ENCODE peak calls at places on chromosomes 2 and 18, in ten cellular contexts. Q, Y, V, C, R, J, W, O, G and L are unnamed samples.

GRCh38 chr2:212364106-212364505 is 174.5 kb downstream of the ERBB4 start:
- DNase-seq in Q (no peak), Y (no peak), V (no peak), C (peak), R (no peak), J (no peak), W (peak), O (no peak), G (no peak), L (no peak)

GRCh38 chr2:10658041-10658913 is 31.5 kb downstream of the NOL10 start:
- DNase-seq in Q (no peak), Y (no peak), V (peak), C (peak), R (no peak), J (no peak), W (peak), O (no peak), G (no peak), L (no peak)

GRCh38 chr2:95269036-95269680 is 5.1 kb upstream of the PROM2 start:
- DNase-seq in Q (no peak), Y (peak), V (no peak), C (no peak), R (peak), J (no peak), W (no peak), O (peak), G (no peak), L (no peak)

GRCh38 chr18:49031511-49032188 is 80.9 kb upstream of the SMAD7 start:
- DNase-seq in Q (no peak), Y (no peak), V (no peak), C (no peak), R (peak), J (no peak), W (no peak), O (peak), G (peak), L (no peak)

GRCh38 chr2:31151501-31151900 is 13.3 kb upstream of the GALNT14 start:
- DNase-seq in Q (no peak), Y (no peak), V (no peak), C (no peak), R (no peak), J (no peak), W (no peak), O (no peak), G (no peak), L (no peak)

GRCh38 chr2:239607795-239608171 is 207.0 kb upstream of the HDAC4 start:
- DNase-seq in Q (no peak), Y (no peak), V (no peak), C (no peak), R (no peak), J (no peak), W (no peak), O (no peak), G (peak), L (no peak)

GRCh38 chr18:75527848-75528247 is 100.3 kb upstream of the SMIM21 start:
- DNase-seq in Q (no peak), Y (no peak), V (no peak), C (no peak), R (no peak), J (no peak), W (no peak), O (no peak), G (no peak), L (no peak)

GRCh38 chr2:16296331-16297250 is 356.2 kb downstream of the MYCN start:
- DNase-seq in Q (no peak), Y (no peak), V (no peak), C (no peak), R (no peak), J (no peak), W (no peak), O (no peak), G (no peak), L (no peak)

GRCh38 chr2:64551851-64552250 is 27.7 kb downstream of the AFTPH start:
- DNase-seq in Q (no peak), Y (no peak), V (no peak), C (no peak), R (no peak), J (no peak), W (no peak), O (no peak), G (no peak), L (no peak)

GRCh38 chr2:84443477-84443876 is 15.6 kb downstream of the SUCLG1 start:
- DNase-seq in Q (no peak), Y (no peak), V (no peak), C (peak), R (no peak), J (no peak), W (no peak), O (no peak), G (no peak), L (no peak)

GRCh38 chr2:118145806-118146205 is 57.5 kb downstream of the INSIG2 start:
- DNase-seq in Q (no peak), Y (no peak), V (no peak), C (no peak), R (no peak), J (no peak), W (no peak), O (no peak), G (no peak), L (no peak)

GRCh38 chr2:118146315-118147283 is 58.3 kb downstream of the INSIG2 start:
- DNase-seq in Q (no peak), Y (no peak), V (no peak), C (no peak), R (no peak), J (no peak), W (no peak), O (no peak), G (no peak), L (no peak)

GRCh38 chr2:118148133-118148532 is 59.9 kb downstream of the INSIG2 start:
- DNase-seq in Q (no peak), Y (no peak), V (no peak), C (no peak), R (no peak), J (no peak), W (no peak), O (no peak), G (no peak), L (no peak)

GRCh38 chr2:118150294-118150693 is 62.0 kb downstream of the INSIG2 start:
- DNase-seq in Q (no peak), Y (no peak), V (no peak), C (no peak), R (no peak), J (no peak), W (no peak), O (no peak), G (no peak), L (no peak)

DNA sequence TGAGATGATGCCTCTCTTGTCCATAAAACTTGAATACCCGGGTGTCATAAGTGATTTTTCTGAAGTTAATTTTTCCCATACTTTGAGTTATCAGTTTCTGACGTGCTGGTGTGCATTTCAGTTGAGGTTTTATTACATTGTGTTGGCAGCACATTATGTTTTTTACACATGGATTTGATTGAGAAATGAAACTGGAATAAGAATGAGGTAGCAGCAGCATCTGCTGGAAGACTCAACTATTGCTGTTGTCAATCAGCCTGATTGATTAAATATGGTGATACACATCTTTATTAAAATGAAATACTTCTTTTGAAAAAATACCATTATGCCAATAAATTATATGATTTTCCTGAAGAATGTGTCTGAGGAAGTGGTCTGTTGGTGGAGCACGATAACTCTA is 60.5 kb downstream of the INSIG2 start:
- DNase-seq in Q (no peak), Y (no peak), V (no peak), C (peak), R (no peak), J (no peak), W (no peak), O (no peak), G (no peak), L (no peak)
- TF ChIP-seq CTCF in Q (no peak), Y (no peak), V (no peak), C (peak), R (peak), J (no peak), W (no peak), O (no peak), G (peak), L (no peak)

DNA sequence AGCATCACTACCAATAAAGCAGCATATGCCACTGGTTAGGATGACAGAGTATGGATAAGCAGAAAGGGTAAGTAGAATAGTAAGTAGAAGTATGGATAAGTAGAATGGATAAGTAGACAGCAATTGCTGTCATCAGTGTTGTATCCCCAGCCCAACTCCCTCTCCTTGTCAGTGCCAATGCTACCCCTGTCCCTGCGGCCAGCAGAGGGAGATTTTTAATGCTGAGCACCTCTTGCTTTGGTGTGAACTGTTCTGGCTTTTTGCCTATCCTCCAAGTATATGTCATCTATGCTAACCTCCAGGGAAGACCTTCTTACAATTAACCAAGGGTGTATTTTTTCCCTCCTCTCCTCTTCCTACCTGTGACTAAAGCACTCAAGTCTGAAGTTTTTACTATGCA is 136.7 kb upstream of the SPHKAP start:
- DNase-seq in Q (peak), Y (no peak), V (peak), C (peak), R (no peak), J (peak), W (peak), O (no peak), G (no peak), L (peak)
- TF ChIP-seq CTCF in Q (peak), Y (no peak), V (peak), C (peak), R (peak), J (peak), W (peak), O (no peak), G (peak), L (peak)

DNA sequence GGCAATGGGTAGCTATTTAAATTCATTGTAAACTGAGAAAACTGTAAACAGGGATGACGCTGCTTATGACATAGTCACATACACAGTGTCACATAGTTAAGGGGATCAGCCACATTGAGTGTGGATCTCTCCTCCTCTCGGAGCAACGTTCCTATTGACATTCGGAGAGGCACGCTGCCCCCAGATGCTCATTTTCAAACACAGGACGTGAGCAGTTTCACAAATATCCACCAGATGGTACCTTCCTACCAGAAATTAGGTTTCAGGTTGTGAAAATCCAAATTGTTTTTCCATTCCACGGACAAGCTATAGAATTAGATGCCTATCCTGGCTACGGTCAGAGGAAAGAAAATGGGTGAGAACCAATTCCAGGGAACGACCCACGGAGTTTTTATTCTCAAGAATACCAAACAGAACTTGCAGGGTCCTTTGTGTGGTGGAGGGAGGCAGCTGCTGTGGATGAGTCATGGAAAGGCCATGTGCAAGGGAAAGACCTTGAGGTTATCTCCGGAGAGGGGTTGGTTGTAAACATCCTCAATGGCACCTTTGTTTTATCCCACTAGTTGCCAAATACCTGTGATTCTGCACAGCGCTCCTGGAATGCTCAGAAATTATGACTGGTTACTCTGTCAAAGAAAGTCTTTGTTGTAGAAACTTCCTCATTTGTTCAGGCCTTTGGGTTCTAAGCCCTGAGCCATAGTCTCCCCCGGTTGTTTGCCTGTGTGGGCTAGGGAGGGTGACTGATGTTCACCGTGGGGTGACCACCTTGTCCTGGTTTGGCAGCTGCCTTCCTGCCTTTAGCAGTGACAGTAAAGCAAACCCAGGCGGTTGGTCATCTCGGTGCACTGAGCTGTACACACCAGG is 88.0 kb downstream of the ACTR3 start:
- DNase-seq in Q (no peak), Y (no peak), V (peak), C (peak), R (peak), J (no peak), W (peak), O (no peak), G (no peak), L (no peak)
- TF ChIP-seq CTCF in Q (peak), Y (no peak), V (peak), C (peak), R (peak), J (no peak), W (peak), O (no peak), G (peak), L (peak)

DNA sequence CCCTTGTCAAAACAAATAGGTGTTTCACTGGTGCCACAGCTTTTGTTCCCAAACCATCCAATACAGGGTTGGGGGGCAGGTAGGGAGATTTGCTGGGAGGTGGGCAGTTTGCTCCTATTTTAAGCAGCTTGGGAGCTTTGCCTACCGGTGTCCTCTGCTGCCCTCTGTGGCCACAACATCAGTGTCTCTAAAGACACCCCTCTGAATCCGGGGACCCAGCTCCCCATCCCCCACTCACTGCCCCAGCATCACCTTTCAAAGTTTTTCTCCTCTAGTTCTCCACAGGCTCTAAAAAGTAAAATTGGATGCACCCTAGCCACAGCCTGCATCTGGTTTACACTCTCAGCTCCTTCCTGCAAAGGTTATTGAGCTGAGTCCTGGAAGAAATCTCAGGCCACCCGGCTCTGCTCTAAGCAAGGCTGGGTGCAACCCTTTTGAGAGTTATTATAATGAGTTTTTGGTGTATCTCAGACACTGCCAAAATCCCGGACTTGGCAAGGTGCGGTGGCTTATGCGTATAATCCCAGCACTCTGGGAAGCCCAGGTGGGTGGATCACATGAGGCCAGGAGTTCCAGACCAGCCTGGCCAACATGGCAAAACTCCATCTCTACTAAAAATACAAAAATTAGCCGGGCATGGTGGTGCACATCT is 2.9 kb upstream of the EPAS1 start:
- DNase-seq in Q (no peak), Y (no peak), V (peak), C (peak), R (no peak), J (peak), W (no peak), O (no peak), G (no peak), L (no peak)
- TF ChIP-seq CTCF in Q (peak), Y (no peak), V (peak), C (peak), R (peak), J (no peak), W (peak), O (no peak), G (peak), L (peak)

DNA sequence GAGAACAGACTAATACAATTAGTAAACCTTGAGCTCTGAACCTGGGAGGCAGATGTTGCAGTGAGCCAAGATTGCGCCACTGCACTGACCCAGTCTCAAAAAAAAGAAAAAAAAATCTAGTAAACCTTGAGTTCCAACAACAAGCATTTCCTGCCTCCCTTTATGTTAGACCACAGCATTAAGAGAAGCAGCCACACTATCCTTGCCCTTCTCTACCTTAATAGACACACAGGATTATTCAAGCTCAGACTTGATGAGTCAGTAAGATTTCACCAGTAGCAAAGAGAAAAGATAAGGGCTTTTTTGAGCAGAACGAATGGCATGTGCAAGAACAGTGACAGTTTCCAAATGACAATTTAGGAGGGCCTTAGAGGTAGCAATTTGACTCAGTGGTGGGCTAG is 18.0 kb upstream of the GLS start:
- DNase-seq in Q (no peak), Y (no peak), V (no peak), C (peak), R (no peak), J (no peak), W (peak), O (no peak), G (no peak), L (no peak)
- TF ChIP-seq CTCF in Q (no peak), Y (no peak), V (no peak), C (no peak), R (no peak), J (no peak), W (no peak), O (no peak), G (no peak), L (no peak)